ENCODE peak calls at places on chromosomes 11 and 22, in seven cellular contexts. One of them, this sample, is unnamed.

GRCh38 chr11:58691675-58692074 is 40.1 kb downstream of the GLYAT start:
- DNase-seq in breast epithelium: no peak
- DNase-seq in neural progenitor cell: no peak
- DNase-seq in heart right ventricle: no peak
- DNase-seq in tibial artery: no peak
- DNase-seq in uterus: no peak
- DNase-seq in lower lobe of right lung: no peak
- DNase-seq in this sample: no peak

GRCh38 chr11:69912911-69913451 is 93.8 kb upstream of the FGF3 start:
- DNase-seq in breast epithelium: no peak
- DNase-seq in neural progenitor cell: peak
- DNase-seq in heart right ventricle: no peak
- DNase-seq in tibial artery: peak
- DNase-seq in uterus: peak
- DNase-seq in lower lobe of right lung: peak
- DNase-seq in this sample: no peak

GRCh38 chr11:64360403-64360980 is 1.5 kb downstream of the RPS6KA4 start:
- DNase-seq in breast epithelium: no peak
- DNase-seq in neural progenitor cell: no peak
- DNase-seq in heart right ventricle: no peak
- DNase-seq in tibial artery: no peak
- DNase-seq in uterus: no peak
- DNase-seq in lower lobe of right lung: no peak
- DNase-seq in this sample: no peak

GRCh38 chr22:49937758-49938564 is 19.5 kb downstream of the CRELD2 start:
- DNase-seq in breast epithelium: no peak
- DNase-seq in neural progenitor cell: no peak
- DNase-seq in heart right ventricle: peak
- DNase-seq in tibial artery: no peak
- DNase-seq in uterus: no peak
- DNase-seq in lower lobe of right lung: no peak
- DNase-seq in this sample: peak

GRCh38 chr11:61201476-61201875 is 1.8 kb upstream of the PGA3 start:
- DNase-seq in breast epithelium: no peak
- DNase-seq in neural progenitor cell: no peak
- DNase-seq in heart right ventricle: no peak
- DNase-seq in tibial artery: no peak
- DNase-seq in uterus: no peak
- DNase-seq in lower lobe of right lung: no peak
- DNase-seq in this sample: no peak

GRCh38 chr11:109034341-109034696 is 369.4 kb downstream of the DDX10 start:
- DNase-seq in breast epithelium: no peak
- DNase-seq in neural progenitor cell: no peak
- DNase-seq in heart right ventricle: no peak
- DNase-seq in tibial artery: no peak
- DNase-seq in uterus: no peak
- DNase-seq in lower lobe of right lung: no peak
- DNase-seq in this sample: no peak

GRCh38 chr11:93945596-93945995 is 75.6 kb upstream of the HEPHL1 start:
- DNase-seq in breast epithelium: no peak
- DNase-seq in neural progenitor cell: no peak
- DNase-seq in heart right ventricle: no peak
- DNase-seq in tibial artery: no peak
- DNase-seq in uterus: no peak
- DNase-seq in lower lobe of right lung: no peak
- DNase-seq in this sample: no peak

GRCh38 chr22:48821346-48822186 is 1006.1 kb downstream of the BRD1 start:
- DNase-seq in breast epithelium: no peak
- DNase-seq in neural progenitor cell: no peak
- DNase-seq in heart right ventricle: no peak
- DNase-seq in tibial artery: peak
- DNase-seq in uterus: no peak
- DNase-seq in lower lobe of right lung: no peak
- DNase-seq in this sample: no peak

GRCh38 chr11:68993546-68993945 is 12.8 kb upstream of the MRGPRD start:
- DNase-seq in breast epithelium: no peak
- DNase-seq in neural progenitor cell: no peak
- DNase-seq in heart right ventricle: no peak
- DNase-seq in tibial artery: no peak
- DNase-seq in uterus: no peak
- DNase-seq in lower lobe of right lung: no peak
- DNase-seq in this sample: no peak

GRCh38 chr11:1830119-1830499 is 4.7 kb upstream of the SYT8 start:
- DNase-seq in breast epithelium: no peak
- DNase-seq in neural progenitor cell: no peak
- DNase-seq in heart right ventricle: no peak
- DNase-seq in tibial artery: no peak
- DNase-seq in uterus: no peak
- DNase-seq in lower lobe of right lung: peak
- DNase-seq in this sample: no peak

GRCh38 chr11:69361466-69361865 is 67.5 kb downstream of the MYEOV start:
- DNase-seq in breast epithelium: no peak
- DNase-seq in neural progenitor cell: no peak
- DNase-seq in heart right ventricle: no peak
- DNase-seq in tibial artery: peak
- DNase-seq in uterus: no peak
- DNase-seq in lower lobe of right lung: peak
- DNase-seq in this sample: no peak

GRCh38 chr22:49786976-49787843 is 40.5 kb downstream of the BRD1 start:
- DNase-seq in breast epithelium: no peak
- DNase-seq in neural progenitor cell: no peak
- DNase-seq in heart right ventricle: no peak
- DNase-seq in tibial artery: no peak
- DNase-seq in uterus: no peak
- DNase-seq in lower lobe of right lung: no peak
- DNase-seq in this sample: peak

GRCh38 chr11:844693-845644 is 2.3 kb downstream of the TSPAN4 start:
- DNase-seq in breast epithelium: peak
- DNase-seq in neural progenitor cell: peak
- DNase-seq in heart right ventricle: peak
- DNase-seq in tibial artery: peak
- DNase-seq in uterus: peak
- DNase-seq in lower lobe of right lung: peak
- DNase-seq in this sample: no peak

GRCh38 chr11:43419460-43419859 is 60.7 kb downstream of the TTC17 start:
- DNase-seq in breast epithelium: no peak
- DNase-seq in neural progenitor cell: peak
- DNase-seq in heart right ventricle: no peak
- DNase-seq in tibial artery: no peak
- DNase-seq in uterus: no peak
- DNase-seq in lower lobe of right lung: no peak
- DNase-seq in this sample: no peak

GRCh38 chr11:132289590-132290256 is 919.3 kb downstream of the NTM start:
- DNase-seq in breast epithelium: no peak
- DNase-seq in neural progenitor cell: no peak
- DNase-seq in heart right ventricle: no peak
- DNase-seq in tibial artery: no peak
- DNase-seq in uterus: no peak
- DNase-seq in lower lobe of right lung: no peak
- DNase-seq in this sample: no peak

GRCh38 chr11:77085652-77086051 is 17.0 kb upstream of the OMP start:
- DNase-seq in breast epithelium: no peak
- DNase-seq in neural progenitor cell: no peak
- DNase-seq in heart right ventricle: no peak
- DNase-seq in tibial artery: peak
- DNase-seq in uterus: peak
- DNase-seq in lower lobe of right lung: no peak
- DNase-seq in this sample: no peak

GRCh38 chr22:44341431-44342346 is 28.9 kb upstream of the SHISAL1 start:
- DNase-seq in breast epithelium: no peak
- DNase-seq in neural progenitor cell: peak
- DNase-seq in heart right ventricle: no peak
- DNase-seq in tibial artery: no peak
- DNase-seq in uterus: peak
- DNase-seq in lower lobe of right lung: no peak
- DNase-seq in this sample: peak

GRCh38 chr11:46554205-46555162 is 39.3 kb downstream of the AMBRA1 start:
- DNase-seq in breast epithelium: no peak
- DNase-seq in neural progenitor cell: peak
- DNase-seq in heart right ventricle: no peak
- DNase-seq in tibial artery: no peak
- DNase-seq in uterus: no peak
- DNase-seq in lower lobe of right lung: no peak
- DNase-seq in this sample: no peak

GRCh38 chr11:74926304-74927030 is 22.4 kb downstream of the XRRA1 start:
- DNase-seq in breast epithelium: no peak
- DNase-seq in neural progenitor cell: no peak
- DNase-seq in heart right ventricle: no peak
- DNase-seq in tibial artery: no peak
- DNase-seq in uterus: no peak
- DNase-seq in lower lobe of right lung: no peak
- DNase-seq in this sample: no peak

GRCh38 chr11:79007811-79008294 is 433.0 kb downstream of the TENM4 start:
- DNase-seq in breast epithelium: no peak
- DNase-seq in neural progenitor cell: no peak
- DNase-seq in heart right ventricle: no peak
- DNase-seq in tibial artery: no peak
- DNase-seq in uterus: no peak
- DNase-seq in lower lobe of right lung: no peak
- DNase-seq in this sample: no peak

GRCh38 chr11:6259638-6260019 is at the start of gene CCKBR:
- DNase-seq in breast epithelium: no peak
- DNase-seq in neural progenitor cell: peak
- DNase-seq in heart right ventricle: no peak
- DNase-seq in tibial artery: no peak
- DNase-seq in uterus: no peak
- DNase-seq in lower lobe of right lung: peak
- DNase-seq in this sample: no peak

GRCh38 chr11:47615249-47615648 is 21.0 kb upstream of the C1QTNF4 start:
- DNase-seq in breast epithelium: no peak
- DNase-seq in neural progenitor cell: no peak
- DNase-seq in heart right ventricle: no peak
- DNase-seq in tibial artery: no peak
- DNase-seq in uterus: no peak
- DNase-seq in lower lobe of right lung: no peak
- DNase-seq in this sample: no peak

GRCh38 chr11:130947889-130948288 is 31.6 kb upstream of the SNX19 start:
- DNase-seq in breast epithelium: no peak
- DNase-seq in neural progenitor cell: no peak
- DNase-seq in heart right ventricle: no peak
- DNase-seq in tibial artery: no peak
- DNase-seq in uterus: no peak
- DNase-seq in lower lobe of right lung: no peak
- DNase-seq in this sample: no peak

GRCh38 chr22:36328635-36329216 is 59.0 kb downstream of the MYH9 start:
- DNase-seq in breast epithelium: peak
- DNase-seq in neural progenitor cell: no peak
- DNase-seq in heart right ventricle: no peak
- DNase-seq in tibial artery: peak
- DNase-seq in uterus: peak
- DNase-seq in lower lobe of right lung: no peak
- DNase-seq in this sample: peak
- H3K4me3 ChIP-seq in breast epithelium: peak
- H3K4me3 ChIP-seq in neural progenitor cell: peak
- H3K4me3 ChIP-seq in heart right ventricle: no peak
- H3K4me3 ChIP-seq in tibial artery: peak
- H3K4me3 ChIP-seq in uterus: no peak
- H3K4me3 ChIP-seq in lower lobe of right lung: peak
- H3K4me3 ChIP-seq in this sample: peak

DNA sequence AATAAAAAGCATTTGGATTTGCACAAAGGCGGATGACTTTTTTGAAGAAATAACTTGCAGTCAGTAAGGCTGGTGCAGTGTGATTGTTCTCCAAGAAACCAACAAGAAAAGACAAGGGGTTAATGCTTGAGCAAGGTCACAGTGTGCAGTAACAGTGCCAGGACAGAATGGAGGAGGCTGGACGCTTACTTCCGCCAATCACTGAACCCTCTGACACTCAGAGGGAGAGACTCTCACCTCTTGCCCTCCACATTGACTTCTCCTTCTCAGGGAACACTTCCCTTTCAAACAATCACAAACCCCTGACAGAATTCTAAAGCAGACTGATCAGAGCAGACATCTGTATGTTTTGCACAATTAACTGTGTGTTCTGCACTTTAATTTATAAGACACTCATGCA is 228.5 kb downstream of the BLID start:
- DNase-seq in breast epithelium: no peak
- DNase-seq in neural progenitor cell: no peak
- DNase-seq in heart right ventricle: no peak
- DNase-seq in tibial artery: no peak
- DNase-seq in uterus: no peak
- DNase-seq in lower lobe of right lung: no peak
- DNase-seq in this sample: no peak
- H3K4me3 ChIP-seq in breast epithelium: no peak
- H3K4me3 ChIP-seq in neural progenitor cell: no peak
- H3K4me3 ChIP-seq in heart right ventricle: no peak
- H3K4me3 ChIP-seq in tibial artery: no peak
- H3K4me3 ChIP-seq in uterus: no peak
- H3K4me3 ChIP-seq in lower lobe of right lung: no peak
- H3K4me3 ChIP-seq in this sample: no peak

DNA sequence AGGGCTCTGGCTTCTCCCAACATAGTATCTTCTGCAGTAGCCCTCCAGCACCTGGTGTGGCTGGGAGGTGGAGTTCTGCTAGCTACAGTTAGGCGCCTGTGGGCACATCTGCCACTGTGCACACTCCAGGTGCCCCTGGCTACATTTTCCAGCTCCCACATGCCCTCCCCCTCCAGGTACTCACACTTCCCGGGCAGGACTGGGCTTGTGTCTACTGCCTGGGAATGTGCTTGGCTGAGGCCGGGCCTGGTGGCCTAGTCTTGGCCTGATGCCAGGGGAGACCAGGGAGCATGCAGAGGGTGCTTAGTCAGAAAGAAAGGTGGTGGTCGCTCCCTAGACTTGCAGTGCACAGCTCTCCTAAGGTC is 15.9 kb downstream of the PHLDB1 start:
- DNase-seq in breast epithelium: peak
- DNase-seq in neural progenitor cell: no peak
- DNase-seq in heart right ventricle: no peak
- DNase-seq in tibial artery: no peak
- DNase-seq in uterus: no peak
- DNase-seq in lower lobe of right lung: peak
- DNase-seq in this sample: no peak
- H3K4me3 ChIP-seq in breast epithelium: no peak
- H3K4me3 ChIP-seq in neural progenitor cell: no peak
- H3K4me3 ChIP-seq in heart right ventricle: no peak
- H3K4me3 ChIP-seq in tibial artery: no peak
- H3K4me3 ChIP-seq in uterus: no peak
- H3K4me3 ChIP-seq in lower lobe of right lung: no peak
- H3K4me3 ChIP-seq in this sample: no peak

GRCh38 chr11:119693253-119693815 is 35.7 kb downstream of the NECTIN1 start:
- DNase-seq in breast epithelium: no peak
- DNase-seq in neural progenitor cell: no peak
- DNase-seq in heart right ventricle: no peak
- DNase-seq in tibial artery: no peak
- DNase-seq in uterus: no peak
- DNase-seq in lower lobe of right lung: no peak
- DNase-seq in this sample: no peak

GRCh38 chr11:119692547-119692834 is 36.5 kb downstream of the NECTIN1 start:
- DNase-seq in breast epithelium: no peak
- DNase-seq in neural progenitor cell: no peak
- DNase-seq in heart right ventricle: no peak
- DNase-seq in tibial artery: no peak
- DNase-seq in uterus: no peak
- DNase-seq in lower lobe of right lung: no peak
- DNase-seq in this sample: no peak

GRCh38 chr11:119691701-119692546 is 37.1 kb downstream of the NECTIN1 start:
- DNase-seq in breast epithelium: peak
- DNase-seq in neural progenitor cell: no peak
- DNase-seq in heart right ventricle: no peak
- DNase-seq in tibial artery: no peak
- DNase-seq in uterus: no peak
- DNase-seq in lower lobe of right lung: no peak
- DNase-seq in this sample: no peak

GRCh38 chr11:119689318-119689717 is 39.7 kb downstream of the NECTIN1 start:
- DNase-seq in breast epithelium: no peak
- DNase-seq in neural progenitor cell: no peak
- DNase-seq in heart right ventricle: no peak
- DNase-seq in tibial artery: no peak
- DNase-seq in uterus: no peak
- DNase-seq in lower lobe of right lung: no peak
- DNase-seq in this sample: no peak

GRCh38 chr11:119691020-119691666 is 37.9 kb downstream of the NECTIN1 start:
- DNase-seq in breast epithelium: no peak
- DNase-seq in neural progenitor cell: peak
- DNase-seq in heart right ventricle: no peak
- DNase-seq in tibial artery: no peak
- DNase-seq in uterus: no peak
- DNase-seq in lower lobe of right lung: no peak
- DNase-seq in this sample: no peak
- H3K4me3 ChIP-seq in breast epithelium: no peak
- H3K4me3 ChIP-seq in neural progenitor cell: no peak
- H3K4me3 ChIP-seq in heart right ventricle: no peak
- H3K4me3 ChIP-seq in tibial artery: no peak
- H3K4me3 ChIP-seq in uterus: no peak
- H3K4me3 ChIP-seq in lower lobe of right lung: no peak
- H3K4me3 ChIP-seq in this sample: no peak